ENCODE peak calls at places on chromosome 1, in seven cellular contexts. One of them, this sample, is unnamed.

GRCh38 chr1:222073307-222073995 is 331.6 kb upstream of the DUSP10 start:
- DNase-seq in MM.1S: no peak
- DNase-seq in PC-3: peak
- DNase-seq in neural progenitor cell: no peak
- DNase-seq in GM23248: peak
- DNase-seq in GM23338: no peak
- DNase-seq in hepatocyte: peak
- DNase-seq in this sample: no peak

GRCh38 chr1:19708558-19708957 is 43.9 kb downstream of the HTR6 start:
- DNase-seq in MM.1S: no peak
- DNase-seq in neural progenitor cell: no peak
- DNase-seq in PC-3: no peak
- DNase-seq in GM23248: no peak
- DNase-seq in hepatocyte: no peak
- DNase-seq in GM23338: no peak
- DNase-seq in this sample: no peak

GRCh38 chr1:205258313-205259176 is 30.8 kb downstream of the TMCC2 start:
- DNase-seq in GM23338: no peak
- DNase-seq in PC-3: peak
- DNase-seq in MM.1S: no peak
- DNase-seq in hepatocyte: no peak
- DNase-seq in neural progenitor cell: no peak
- DNase-seq in GM23248: peak
- DNase-seq in this sample: no peak

GRCh38 chr1:170240409-170240808 is 94.7 kb downstream of the NTMT2 start:
- DNase-seq in MM.1S: no peak
- DNase-seq in hepatocyte: no peak
- DNase-seq in neural progenitor cell: no peak
- DNase-seq in PC-3: no peak
- DNase-seq in GM23338: no peak
- DNase-seq in GM23248: no peak
- DNase-seq in this sample: no peak

GRCh38 chr1:8966606-8967005 is 20.9 kb downstream of the CA6 start:
- DNase-seq in MM.1S: no peak
- DNase-seq in GM23338: no peak
- DNase-seq in GM23248: no peak
- DNase-seq in neural progenitor cell: no peak
- DNase-seq in PC-3: no peak
- DNase-seq in hepatocyte: no peak
- DNase-seq in this sample: no peak

GRCh38 chr1:44714944-44715571 is 15.9 kb downstream of the RNU5D-1 start:
- DNase-seq in neural progenitor cell: peak
- DNase-seq in hepatocyte: peak
- DNase-seq in MM.1S: peak
- DNase-seq in GM23338: peak
- DNase-seq in PC-3: peak
- DNase-seq in GM23248: peak
- DNase-seq in this sample: peak

GRCh38 chr1:101506541-101507164 is 269.8 kb downstream of the S1PR1 start:
- DNase-seq in GM23338: peak
- DNase-seq in hepatocyte: peak
- DNase-seq in PC-3: peak
- DNase-seq in MM.1S: peak
- DNase-seq in GM23248: peak
- DNase-seq in neural progenitor cell: peak
- DNase-seq in this sample: peak

GRCh38 chr1:40802078-40803075 is 18.8 kb downstream of the KCNQ4 start:
- DNase-seq in PC-3: peak
- DNase-seq in GM23338: peak
- DNase-seq in hepatocyte: peak
- DNase-seq in neural progenitor cell: peak
- DNase-seq in GM23248: peak
- DNase-seq in MM.1S: peak
- DNase-seq in this sample: peak

GRCh38 chr1:19376428-19377372 is 64.6 kb downstream of the SLC66A1 start:
- DNase-seq in GM23338: no peak
- DNase-seq in PC-3: no peak
- DNase-seq in MM.1S: no peak
- DNase-seq in hepatocyte: no peak
- DNase-seq in neural progenitor cell: no peak
- DNase-seq in GM23248: no peak
- DNase-seq in this sample: no peak

GRCh38 chr1:39462074-39462473 is 29.4 kb upstream of the BMP8A start:
- DNase-seq in GM23248: peak
- DNase-seq in PC-3: peak
- DNase-seq in hepatocyte: no peak
- DNase-seq in MM.1S: no peak
- DNase-seq in neural progenitor cell: no peak
- DNase-seq in GM23338: no peak
- DNase-seq in this sample: no peak

GRCh38 chr1:24486296-24487065 is 16.2 kb upstream of the RCAN3 start:
- DNase-seq in hepatocyte: no peak
- DNase-seq in PC-3: no peak
- DNase-seq in GM23248: no peak
- DNase-seq in neural progenitor cell: no peak
- DNase-seq in GM23338: no peak
- DNase-seq in MM.1S: no peak
- DNase-seq in this sample: peak

GRCh38 chr1:22522221-22522743 is 41.0 kb upstream of the EPHA8 start:
- DNase-seq in PC-3: no peak
- DNase-seq in GM23338: no peak
- DNase-seq in MM.1S: no peak
- DNase-seq in neural progenitor cell: no peak
- DNase-seq in GM23248: no peak
- DNase-seq in hepatocyte: no peak
- DNase-seq in this sample: no peak

GRCh38 chr1:232627645-232628334 is 2.1 kb downstream of the SIPA1L2 start:
- DNase-seq in hepatocyte: peak
- DNase-seq in neural progenitor cell: peak
- DNase-seq in MM.1S: peak
- DNase-seq in GM23338: peak
- DNase-seq in PC-3: peak
- DNase-seq in GM23248: peak
- DNase-seq in this sample: peak

GRCh38 chr1:10117865-10118264 is 85.1 kb downstream of the UBE4B start:
- DNase-seq in GM23338: no peak
- DNase-seq in neural progenitor cell: no peak
- DNase-seq in GM23248: no peak
- DNase-seq in MM.1S: no peak
- DNase-seq in hepatocyte: no peak
- DNase-seq in PC-3: no peak
- DNase-seq in this sample: no peak

GRCh38 chr1:30169269-30169668 is 554.1 kb downstream of the MATN1 start:
- DNase-seq in GM23248: no peak
- DNase-seq in PC-3: no peak
- DNase-seq in GM23338: no peak
- DNase-seq in neural progenitor cell: no peak
- DNase-seq in MM.1S: no peak
- DNase-seq in hepatocyte: no peak
- DNase-seq in this sample: no peak

GRCh38 chr1:207863893-207864535 is 46.9 kb downstream of the CD34 start:
- DNase-seq in GM23338: no peak
- DNase-seq in hepatocyte: no peak
- DNase-seq in MM.1S: peak
- DNase-seq in neural progenitor cell: no peak
- DNase-seq in GM23248: no peak
- DNase-seq in PC-3: no peak
- DNase-seq in this sample: peak

GRCh38 chr1:185574139-185574835 is 159.9 kb upstream of the HMCN1 start:
- DNase-seq in MM.1S: no peak
- DNase-seq in GM23338: no peak
- DNase-seq in neural progenitor cell: no peak
- DNase-seq in hepatocyte: no peak
- DNase-seq in GM23248: peak
- DNase-seq in PC-3: no peak
- DNase-seq in this sample: no peak

GRCh38 chr1:170410391-170411146 is 121.4 kb upstream of the GORAB start:
- DNase-seq in hepatocyte: no peak
- DNase-seq in neural progenitor cell: no peak
- DNase-seq in MM.1S: no peak
- DNase-seq in PC-3: peak
- DNase-seq in GM23338: no peak
- DNase-seq in GM23248: peak
- DNase-seq in this sample: no peak

GRCh38 chr1:178172939-178173338 is 79.0 kb downstream of the RASAL2 start:
- DNase-seq in GM23248: peak
- DNase-seq in PC-3: no peak
- DNase-seq in neural progenitor cell: no peak
- DNase-seq in MM.1S: no peak
- DNase-seq in GM23338: peak
- DNase-seq in hepatocyte: no peak
- DNase-seq in this sample: no peak

GRCh38 chr1:197808843-197809242 is 33.6 kb upstream of the DENND1B start:
- DNase-seq in PC-3: no peak
- DNase-seq in MM.1S: peak
- DNase-seq in GM23248: no peak
- DNase-seq in hepatocyte: no peak
- DNase-seq in neural progenitor cell: no peak
- DNase-seq in GM23338: no peak
- DNase-seq in this sample: no peak

GRCh38 chr1:198763298-198763714 is 124.5 kb downstream of the PTPRC start:
- DNase-seq in GM23338: no peak
- DNase-seq in neural progenitor cell: no peak
- DNase-seq in GM23248: peak
- DNase-seq in PC-3: peak
- DNase-seq in MM.1S: no peak
- DNase-seq in hepatocyte: no peak
- DNase-seq in this sample: no peak

GRCh38 chr1:206923009-206923960 is 1.5 kb upstream of the FCMR start:
- DNase-seq in MM.1S: peak
- DNase-seq in PC-3: no peak
- DNase-seq in GM23248: no peak
- DNase-seq in hepatocyte: no peak
- DNase-seq in neural progenitor cell: no peak
- DNase-seq in GM23338: no peak
- DNase-seq in this sample: peak

GRCh38 chr1:226428348-226429050 is 20.6 kb upstream of the PARP1 start:
- DNase-seq in GM23248: no peak
- DNase-seq in GM23338: no peak
- DNase-seq in neural progenitor cell: no peak
- DNase-seq in MM.1S: no peak
- DNase-seq in hepatocyte: no peak
- DNase-seq in PC-3: no peak
- DNase-seq in this sample: no peak

GRCh38 chr1:94819945-94820746 is at the start of gene SLC44A3:
- DNase-seq in GM23338: peak
- DNase-seq in GM23248: peak
- DNase-seq in hepatocyte: peak
- DNase-seq in MM.1S: peak
- DNase-seq in neural progenitor cell: peak
- DNase-seq in PC-3: peak
- DNase-seq in this sample: no peak

GRCh38 chr1:153741946-153742345 is 14.1 kb downstream of the INTS3 start:
- DNase-seq in neural progenitor cell: no peak
- DNase-seq in MM.1S: no peak
- DNase-seq in PC-3: no peak
- DNase-seq in hepatocyte: no peak
- DNase-seq in GM23248: no peak
- DNase-seq in GM23338: no peak
- DNase-seq in this sample: no peak

GRCh38 chr1:7856345-7856744 is 3.5 kb upstream of the UTS2 start:
- DNase-seq in PC-3: no peak
- DNase-seq in hepatocyte: no peak
- DNase-seq in MM.1S: no peak
- DNase-seq in GM23338: peak
- DNase-seq in neural progenitor cell: peak
- DNase-seq in GM23248: no peak
- DNase-seq in this sample: no peak

GRCh38 chr1:15526490-15527339 is at the start of gene DNAJC16:
- DNase-seq in neural progenitor cell: peak
- DNase-seq in GM23338: peak
- DNase-seq in GM23248: peak
- DNase-seq in PC-3: peak
- DNase-seq in hepatocyte: peak
- DNase-seq in MM.1S: peak
- DNase-seq in this sample: peak
- H3K4me3 ChIP-seq in neural progenitor cell: peak
- H3K4me3 ChIP-seq in GM23338: peak
- H3K4me3 ChIP-seq in GM23248: peak
- H3K4me3 ChIP-seq in PC-3: peak
- H3K4me3 ChIP-seq in hepatocyte: peak
- H3K4me3 ChIP-seq in MM.1S: peak
- H3K4me3 ChIP-seq in this sample: peak

GRCh38 chr1:244841274-244841927 is 5.9 kb downstream of the COX20 start:
- DNase-seq in PC-3: no peak
- DNase-seq in GM23248: no peak
- DNase-seq in MM.1S: no peak
- DNase-seq in hepatocyte: no peak
- DNase-seq in GM23338: no peak
- DNase-seq in neural progenitor cell: no peak
- DNase-seq in this sample: no peak
- H3K27ac ChIP-seq in PC-3: no peak
- H3K27ac ChIP-seq in GM23248: peak
- H3K27ac ChIP-seq in MM.1S: no peak
- H3K27ac ChIP-seq in hepatocyte: peak
- H3K27ac ChIP-seq in GM23338: peak
- H3K27ac ChIP-seq in neural progenitor cell: peak
- H3K27ac ChIP-seq in this sample: no peak

DNA sequence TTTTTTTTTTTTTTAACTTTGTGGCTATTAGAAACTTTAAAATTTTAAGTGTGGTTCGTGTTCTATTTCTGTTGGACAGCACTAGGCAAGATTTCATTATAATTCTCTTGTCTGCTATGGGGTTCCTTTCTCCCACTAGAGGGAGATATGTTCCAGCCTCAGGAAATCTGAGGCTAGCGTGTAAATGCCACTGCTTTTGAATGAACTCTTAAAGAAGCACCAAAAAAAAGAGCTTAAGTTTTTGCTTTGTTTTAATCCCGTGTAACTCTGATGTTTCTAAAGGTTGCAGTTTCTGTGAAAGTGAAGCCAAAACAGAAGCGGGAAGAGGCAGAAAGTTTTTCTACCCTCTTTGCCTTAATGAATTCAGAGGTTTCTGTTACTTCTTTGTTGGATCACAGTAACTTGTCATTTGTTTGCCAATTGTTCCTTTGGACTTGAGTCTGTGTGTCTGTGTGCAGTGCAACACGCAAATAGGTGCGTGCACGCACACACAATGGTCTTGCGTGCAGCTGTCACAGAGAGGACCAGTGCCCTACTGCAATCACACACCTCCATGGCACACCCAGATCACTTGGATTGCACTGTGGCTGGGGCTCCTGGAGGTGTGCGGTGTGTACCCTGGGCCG is 32.3 kb downstream of the HHAT start:
- DNase-seq in GM23248: peak
- DNase-seq in hepatocyte: peak
- DNase-seq in neural progenitor cell: peak
- DNase-seq in MM.1S: peak
- DNase-seq in PC-3: peak
- DNase-seq in GM23338: peak
- DNase-seq in this sample: peak
- TF ChIP-seq EZH2phosphoT487 in GM23248: no peak
- TF ChIP-seq EZH2phosphoT487 in hepatocyte: no peak
- TF ChIP-seq EZH2phosphoT487 in neural progenitor cell: no peak
- TF ChIP-seq EZH2phosphoT487 in MM.1S: no peak
- TF ChIP-seq EZH2phosphoT487 in PC-3: no peak
- TF ChIP-seq EZH2phosphoT487 in GM23338: no peak
- TF ChIP-seq EZH2phosphoT487 in this sample: no peak

DNA sequence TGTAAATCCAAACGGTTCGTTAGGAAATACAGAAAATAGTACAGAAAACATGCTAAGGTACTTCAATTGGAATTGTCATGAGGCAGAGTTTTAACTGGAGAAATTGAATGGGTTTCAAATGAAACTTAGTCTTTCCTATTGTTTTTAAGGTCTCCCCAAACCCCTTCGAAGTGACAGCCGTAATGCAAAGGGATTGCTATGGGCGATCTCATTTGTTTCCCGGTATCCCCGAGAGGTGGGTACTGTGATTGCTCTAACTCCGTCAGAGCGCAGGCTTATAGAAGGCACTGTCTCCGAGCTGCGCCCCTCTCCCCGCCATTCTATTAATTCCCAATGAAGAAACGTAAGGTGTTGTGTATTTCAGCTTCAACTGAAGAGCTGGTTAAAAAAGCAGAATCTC is 22.0 kb upstream of the RNF187 start:
- DNase-seq in hepatocyte: no peak
- DNase-seq in GM23248: no peak
- DNase-seq in GM23338: peak
- DNase-seq in neural progenitor cell: peak
- DNase-seq in MM.1S: no peak
- DNase-seq in PC-3: no peak
- DNase-seq in this sample: peak
- H3K4me3 ChIP-seq in hepatocyte: peak
- H3K4me3 ChIP-seq in GM23248: peak
- H3K4me3 ChIP-seq in GM23338: peak
- H3K4me3 ChIP-seq in neural progenitor cell: peak
- H3K4me3 ChIP-seq in MM.1S: peak
- H3K4me3 ChIP-seq in PC-3: no peak
- H3K4me3 ChIP-seq in this sample: peak